ENCODE peak calls at places on chromosomes 7 and 10, in four cellular contexts. U is testis; X is CD4-positive, alpha-beta memory T cell; P is aorta. S is an unnamed sample.

GRCh38 chr10:25642736-25643135 is 291.3 kb upstream of the MYO3A start:
- DNase-seq in U (no peak), X (no peak), P (no peak), S (no peak)

GRCh38 chr10:86366033-86366901 is at the start of gene GRID1:
- DNase-seq in U (peak; percentile 63), X (no peak), P (peak; percentile 81), S (no peak)

GRCh38 chr10:74011762-74012161 is 13.8 kb downstream of the VCL start:
- DNase-seq in U (no peak), X (no peak), P (no peak), S (peak; percentile 31)

GRCh38 chr7:80213814-80214213 is 79.2 kb downstream of the GNAI1 start:
- DNase-seq in U (no peak), X (no peak), P (no peak), S (no peak)

GRCh38 chr10:72277340-72277995 is 3.7 kb downstream of the DDIT4 start:
- DNase-seq in U (no peak), X (no peak), P (no peak), S (no peak)

GRCh38 chr10:86711957-86712708 is 43.8 kb downstream of the LDB3 start:
- DNase-seq in U (peak; percentile 74), X (no peak), P (peak; percentile 69), S (peak; percentile 57)

GRCh38 chr7:128940494-128941322 is 3.0 kb downstream of the IRF5 start:
- DNase-seq in U (no peak), X (no peak), P (peak; percentile 84), S (peak; percentile 86)

GRCh38 chr10:48880016-48880705 is 59.5 kb downstream of the LRRC18 start:
- DNase-seq in U (no peak), X (no peak), P (no peak), S (no peak)

GRCh38 chr7:78476851-78477405 is 678.4 kb downstream of the PHTF2 start:
- DNase-seq in U (no peak), X (no peak), P (no peak), S (no peak)

GRCh38 chr10:95818663-95819062 is 62.7 kb downstream of the ENTPD1 start:
- DNase-seq in U (no peak), X (no peak), P (no peak), S (no peak)

GRCh38 chr7:149125189-149125863 is 798 bp downstream of the ZNF425 start:
- DNase-seq in U (no peak), X (no peak), P (no peak), S (no peak)

GRCh38 chr7:36202347-36202896 is 49.4 kb downstream of the EEPD1 start:
- DNase-seq in U (no peak), X (no peak), P (no peak), S (no peak)

GRCh38 chr10:132486539-132487121 is 51.0 kb upstream of the INPP5A start:
- DNase-seq in U (no peak), X (no peak), P (peak; percentile 70), S (peak; percentile 35)

GRCh38 chr10:102919992-102920736 is 2.1 kb downstream of the CNNM2 start:
- DNase-seq in U (no peak), X (no peak), P (no peak), S (no peak)

GRCh38 chr7:50982626-50983025 is 199.9 kb upstream of the GRB10 start:
- DNase-seq in U (no peak), X (no peak), P (no peak), S (no peak)

GRCh38 chr10:84632866-84633265 is 304.5 kb downstream of the CCSER2 start:
- DNase-seq in U (no peak), X (no peak), P (no peak), S (no peak)

GRCh38 chr10:1395025-1395981 is 339.1 kb downstream of the WDR37 start:
- DNase-seq in U (peak; percentile 12), X (no peak), P (no peak), S (no peak)

GRCh38 chr7:91912500-91912899 is 28.2 kb upstream of the AKAP9 start:
- DNase-seq in U (no peak), X (no peak), P (no peak), S (no peak)

GRCh38 chr7:8251195-8251594 is 10.8 kb downstream of the ICA1 start:
- DNase-seq in U (no peak), X (no peak), P (no peak), S (no peak)

GRCh38 chr10:84177541-84178386 is 4.2 kb downstream of the GPR15LG start:
- DNase-seq in U (no peak), X (peak; percentile 68), P (no peak), S (peak; percentile 74)

GRCh38 chr7:100219271-100219737 is 445 bp upstream of the PVRIG start:
- DNase-seq in U (no peak), X (no peak), P (no peak), S (no peak)

GRCh38 chr10:96974348-96974747 is 142.2 kb downstream of the LCOR start:
- DNase-seq in U (no peak), X (no peak), P (no peak), S (no peak)

GRCh38 chr10:101141622-101142532 is 10.8 kb downstream of the TLX1 start:
- DNase-seq in U (peak; percentile 91), X (peak; percentile 72), P (peak; percentile 94), S (peak; percentile 92)

GRCh38 chr10:14325325-14325955 is 5.3 kb downstream of the FRMD4A start:
- DNase-seq in U (peak; percentile 80), X (peak; percentile 50), P (peak; percentile 80), S (peak; percentile 40)

GRCh38 chr10:52146766-52147165 is 167.3 kb upstream of the DKK1 start:
- DNase-seq in U (no peak), X (no peak), P (no peak), S (no peak)

DNA sequence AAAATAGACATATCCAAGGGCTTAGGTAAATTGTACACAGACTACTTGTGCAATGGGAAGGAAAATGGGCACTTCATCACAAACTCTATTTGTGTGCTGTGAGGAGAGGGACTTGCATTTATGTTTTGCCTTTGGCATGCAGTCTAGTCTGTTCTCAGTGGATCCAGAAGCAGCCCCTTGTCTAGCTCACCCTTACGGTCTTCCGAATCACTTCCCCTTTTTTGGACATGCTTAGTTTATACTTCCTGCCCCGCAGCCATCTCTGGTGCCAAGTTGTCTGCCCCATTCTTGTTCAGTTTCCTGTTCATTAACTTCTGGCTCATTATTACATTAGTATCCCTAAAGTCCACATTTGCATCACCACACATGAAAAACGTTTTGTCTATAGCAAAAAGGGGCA is 161.6 kb downstream of the NRCAM start:
- DNase-seq in U (no peak), X (no peak), P (no peak), S (no peak)
- H3K4me1 ChIP-seq in U (no peaks in the 10 kb centered on the region), X (no peaks in the 10 kb centered on the region), P (peaks cover 2% of the 10 kb centered on the region), S (peaks cover 3% of the 10 kb centered on the region)

DNA sequence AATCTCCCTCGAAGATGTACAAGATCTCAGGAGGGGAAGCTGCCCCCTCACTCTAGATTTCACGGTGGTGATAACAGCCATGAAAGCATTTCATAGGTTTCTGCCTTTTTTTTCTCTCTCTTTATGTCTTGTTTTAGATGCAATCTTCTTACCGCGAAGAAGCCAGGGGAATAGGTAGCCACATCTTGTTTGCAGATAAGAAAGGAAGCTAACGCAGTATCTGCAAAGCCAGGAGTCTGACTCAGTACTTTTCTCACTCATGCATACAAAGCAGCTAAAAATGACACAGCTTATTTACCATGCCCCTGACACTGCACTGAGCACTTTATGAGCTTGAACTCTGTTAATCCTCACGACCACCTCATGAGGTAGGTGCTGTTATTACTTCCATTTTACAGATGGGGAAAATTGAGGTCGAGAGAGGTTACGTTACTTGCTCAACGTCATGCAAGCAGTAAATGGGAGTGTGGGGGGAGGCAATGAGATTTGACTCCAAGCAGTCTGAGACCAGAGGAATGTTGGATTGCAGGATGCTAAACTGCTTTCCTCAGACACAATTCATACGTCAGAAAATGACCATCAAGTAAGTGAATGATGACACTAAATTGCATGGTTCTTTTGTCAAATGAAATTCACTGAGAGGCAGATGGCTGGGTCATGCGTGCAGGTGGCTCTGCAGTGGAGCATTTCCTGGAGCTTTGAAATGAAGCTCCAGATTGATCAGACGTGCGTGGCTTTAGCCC is 3.2 kb downstream of the MAP3K8 start:
- DNase-seq in U (no peak), X (peak; percentile 73), P (no peak), S (no peak)
- H3K9me3 ChIP-seq in U (no peaks in the 10 kb centered on the region), X (no peaks in the 10 kb centered on the region), P (no peaks in the 10 kb centered on the region), S (no peaks in the 10 kb centered on the region)

DNA sequence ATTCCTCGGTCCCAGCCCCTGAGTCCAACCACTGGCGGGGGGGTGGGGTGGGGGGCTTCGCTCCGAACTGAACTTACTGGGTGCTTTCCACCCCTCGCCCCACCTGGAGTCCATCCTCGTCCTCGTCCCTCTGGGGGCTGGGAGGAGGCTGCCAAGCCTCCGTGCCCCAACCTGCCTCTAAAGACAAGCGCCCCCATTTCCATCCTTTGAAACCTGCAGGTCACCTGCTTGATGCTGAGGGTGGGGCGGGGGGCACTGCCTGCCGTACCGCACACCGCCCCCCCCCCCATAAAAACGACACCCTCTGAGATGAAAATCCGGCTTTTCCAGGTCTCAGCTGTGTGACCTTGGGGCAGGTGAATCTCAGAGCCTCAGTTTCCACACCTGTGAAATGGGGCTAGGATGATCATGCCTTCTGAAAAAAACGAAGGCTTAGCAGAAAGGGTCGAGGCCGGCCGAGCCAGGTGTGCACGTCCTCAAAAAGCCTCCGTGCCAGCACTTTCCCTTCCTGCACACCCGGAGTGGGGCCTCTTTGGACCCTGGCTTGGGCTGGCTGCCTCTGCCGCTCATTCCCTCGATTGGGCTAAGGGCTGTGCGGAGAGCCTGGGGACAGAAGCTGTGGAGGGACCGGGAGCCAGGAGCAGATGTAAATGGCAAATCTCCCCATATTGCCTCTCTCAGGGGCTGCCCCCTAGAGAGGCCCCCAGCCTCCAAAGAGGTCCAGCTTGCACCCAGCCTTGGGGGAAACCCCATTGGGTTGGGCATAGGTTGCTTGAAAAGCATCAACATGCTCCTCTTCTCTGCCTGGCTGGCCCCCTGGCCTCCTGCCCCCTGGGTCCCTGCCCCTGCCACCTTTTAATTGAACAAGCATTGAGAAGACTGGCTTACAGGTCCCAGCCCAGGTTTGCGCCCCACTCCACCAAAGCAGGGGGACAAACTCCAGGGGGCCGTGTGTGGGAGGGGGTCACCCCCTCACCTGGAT is 1.1 kb downstream of the ELFN1 start:
- DNase-seq in U (no peak), X (no peak), P (peak; percentile 61), S (peak; percentile 38)
- H3K4me3 ChIP-seq in U (peak overlapping the region; percentile 29), X (no peak overlapping the region), P (no peak overlapping the region), S (peak overlapping the region; percentile 55)

GRCh38 chr7:4709187-4709586 is 27.1 kb downstream of the FOXK1 start:
- DNase-seq in U (no peak), X (no peak), P (no peak), S (no peak)
- H3K4me1 ChIP-seq in U (peaks cover 6% of the 10 kb centered on the region), X (peaks cover 36% of the 10 kb centered on the region), P (no peaks in the 10 kb centered on the region), S (peaks cover 9% of the 10 kb centered on the region)